ENCODE peak calls at places on chromosomes 2 and 18, in six cellular contexts. One of them, this sample, is unnamed.

GRCh38 chr2:211455225-211455841 is 898.9 kb downstream of the CPS1 start:
- DNase-seq in thoracic aorta: no peak
- DNase-seq in pancreas: peak; percentile 22
- DNase-seq in Calu3: peak; percentile 61
- DNase-seq in HL-60: no peak
- DNase-seq in progenitor cell of endocrine pancreas: peak; percentile 27
- DNase-seq in this sample: no peak

GRCh38 chr2:109324859-109325258 is 195.9 kb downstream of the SH3RF3 start:
- DNase-seq in thoracic aorta: peak; percentile 57
- DNase-seq in pancreas: no peak
- DNase-seq in Calu3: no peak
- DNase-seq in HL-60: no peak
- DNase-seq in progenitor cell of endocrine pancreas: no peak
- DNase-seq in this sample: no peak

GRCh38 chr2:23554054-23554697 is 169.2 kb downstream of the KLHL29 start:
- DNase-seq in thoracic aorta: no peak
- DNase-seq in pancreas: no peak
- DNase-seq in Calu3: no peak
- DNase-seq in HL-60: no peak
- DNase-seq in progenitor cell of endocrine pancreas: no peak
- DNase-seq in this sample: no peak

GRCh38 chr2:234983011-234983726 is 31.4 kb downstream of the SH3BP4 start:
- DNase-seq in thoracic aorta: no peak
- DNase-seq in pancreas: peak; percentile 33
- DNase-seq in Calu3: no peak
- DNase-seq in HL-60: no peak
- DNase-seq in progenitor cell of endocrine pancreas: no peak
- DNase-seq in this sample: no peak

GRCh38 chr18:3402962-3403585 is 46.9 kb upstream of the TGIF1 start:
- DNase-seq in thoracic aorta: no peak
- DNase-seq in pancreas: no peak
- DNase-seq in Calu3: no peak
- DNase-seq in HL-60: no peak
- DNase-seq in progenitor cell of endocrine pancreas: no peak
- DNase-seq in this sample: no peak

GRCh38 chr2:201021914-201022313 is 49.6 kb downstream of the HYCC2 start:
- DNase-seq in thoracic aorta: no peak
- DNase-seq in pancreas: no peak
- DNase-seq in Calu3: no peak
- DNase-seq in HL-60: no peak
- DNase-seq in progenitor cell of endocrine pancreas: no peak
- DNase-seq in this sample: no peak

GRCh38 chr18:23071285-23071684 is 64.0 kb upstream of the CABLES1 start:
- DNase-seq in thoracic aorta: no peak
- DNase-seq in pancreas: no peak
- DNase-seq in Calu3: no peak
- DNase-seq in HL-60: peak; percentile 83
- DNase-seq in progenitor cell of endocrine pancreas: no peak
- DNase-seq in this sample: no peak

GRCh38 chr18:10878703-10879102 is 270.7 kb downstream of the PIEZO2 start:
- DNase-seq in thoracic aorta: no peak
- DNase-seq in pancreas: peak; percentile 60
- DNase-seq in Calu3: no peak
- DNase-seq in HL-60: no peak
- DNase-seq in progenitor cell of endocrine pancreas: no peak
- DNase-seq in this sample: no peak

GRCh38 chr18:292271-292670 is 24.4 kb upstream of the THOC1 start:
- DNase-seq in thoracic aorta: no peak
- DNase-seq in pancreas: no peak
- DNase-seq in Calu3: no peak
- DNase-seq in HL-60: no peak
- DNase-seq in progenitor cell of endocrine pancreas: no peak
- DNase-seq in this sample: no peak
- TF ChIP-seq CTCF in thoracic aorta: no peak
- TF ChIP-seq CTCF in pancreas: no peak
- TF ChIP-seq CTCF in Calu3: no peak
- TF ChIP-seq CTCF in HL-60: no peak
- TF ChIP-seq CTCF in progenitor cell of endocrine pancreas: peak; percentile 12
- TF ChIP-seq CTCF in this sample: peak; percentile 6

GRCh38 chr2:206004004-206004693 is 81.8 kb downstream of the INO80D start:
- DNase-seq in thoracic aorta: no peak
- DNase-seq in pancreas: no peak
- DNase-seq in Calu3: peak; percentile 38
- DNase-seq in HL-60: peak; percentile 10
- DNase-seq in progenitor cell of endocrine pancreas: no peak
- DNase-seq in this sample: no peak
- TF ChIP-seq CTCF in thoracic aorta: no peak
- TF ChIP-seq CTCF in pancreas: no peak
- TF ChIP-seq CTCF in Calu3: no peak
- TF ChIP-seq CTCF in HL-60: peak; percentile 34
- TF ChIP-seq CTCF in progenitor cell of endocrine pancreas: peak; percentile 50
- TF ChIP-seq CTCF in this sample: peak; percentile 44

DNA sequence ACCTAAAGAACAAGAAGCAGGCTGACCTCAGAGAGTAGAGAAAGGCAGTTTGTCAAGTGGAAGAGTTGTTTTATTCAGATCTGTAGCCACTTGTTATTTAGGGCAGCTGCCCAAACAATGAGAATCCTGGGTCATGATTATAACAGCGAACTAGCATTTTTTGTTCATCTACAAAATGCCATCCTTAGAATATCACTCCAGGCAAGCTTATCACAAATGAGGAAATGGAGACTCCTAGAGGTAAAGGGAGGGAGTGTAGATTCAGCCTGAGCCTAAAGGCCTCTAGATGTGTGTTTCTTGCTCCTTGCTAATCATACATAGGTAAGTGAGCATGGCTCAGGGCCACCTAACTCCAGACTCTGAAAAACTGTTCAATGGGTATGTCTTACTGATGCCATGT is 126.1 kb downstream of the HNMT start:
- DNase-seq in thoracic aorta: no peak
- DNase-seq in pancreas: no peak
- DNase-seq in Calu3: peak; percentile 50
- DNase-seq in HL-60: no peak
- DNase-seq in progenitor cell of endocrine pancreas: no peak
- DNase-seq in this sample: no peak
- TF ChIP-seq CTCF in thoracic aorta: peak; percentile 43
- TF ChIP-seq CTCF in pancreas: no peak
- TF ChIP-seq CTCF in Calu3: peak; percentile 36
- TF ChIP-seq CTCF in HL-60: peak; percentile 71
- TF ChIP-seq CTCF in progenitor cell of endocrine pancreas: peak; percentile 37
- TF ChIP-seq CTCF in this sample: peak; percentile 69

GRCh38 chr18:47758000-47758399 is 172.5 kb downstream of the SMAD2 start:
- DNase-seq in thoracic aorta: no peak
- DNase-seq in pancreas: no peak
- DNase-seq in Calu3: no peak
- DNase-seq in HL-60: no peak
- DNase-seq in progenitor cell of endocrine pancreas: no peak
- DNase-seq in this sample: no peak
- TF ChIP-seq CTCF in thoracic aorta: no peak
- TF ChIP-seq CTCF in pancreas: no peak
- TF ChIP-seq CTCF in Calu3: peak; percentile 38
- TF ChIP-seq CTCF in HL-60: peak; percentile 28
- TF ChIP-seq CTCF in progenitor cell of endocrine pancreas: peak; percentile 38
- TF ChIP-seq CTCF in this sample: peak; percentile 6

GRCh38 chr2:199757466-199757865 is 93.5 kb downstream of the FTCDNL1 start:
- DNase-seq in thoracic aorta: no peak
- DNase-seq in pancreas: peak; percentile 36
- DNase-seq in Calu3: no peak
- DNase-seq in HL-60: no peak
- DNase-seq in progenitor cell of endocrine pancreas: no peak
- DNase-seq in this sample: no peak

GRCh38 chr2:199764273-199764800 is 86.7 kb downstream of the FTCDNL1 start:
- DNase-seq in thoracic aorta: no peak
- DNase-seq in pancreas: no peak
- DNase-seq in Calu3: no peak
- DNase-seq in HL-60: no peak
- DNase-seq in progenitor cell of endocrine pancreas: no peak
- DNase-seq in this sample: no peak

GRCh38 chr2:199765646-199766045 is 85.3 kb downstream of the FTCDNL1 start:
- DNase-seq in thoracic aorta: no peak
- DNase-seq in pancreas: no peak
- DNase-seq in Calu3: no peak
- DNase-seq in HL-60: no peak
- DNase-seq in progenitor cell of endocrine pancreas: no peak
- DNase-seq in this sample: no peak

DNA sequence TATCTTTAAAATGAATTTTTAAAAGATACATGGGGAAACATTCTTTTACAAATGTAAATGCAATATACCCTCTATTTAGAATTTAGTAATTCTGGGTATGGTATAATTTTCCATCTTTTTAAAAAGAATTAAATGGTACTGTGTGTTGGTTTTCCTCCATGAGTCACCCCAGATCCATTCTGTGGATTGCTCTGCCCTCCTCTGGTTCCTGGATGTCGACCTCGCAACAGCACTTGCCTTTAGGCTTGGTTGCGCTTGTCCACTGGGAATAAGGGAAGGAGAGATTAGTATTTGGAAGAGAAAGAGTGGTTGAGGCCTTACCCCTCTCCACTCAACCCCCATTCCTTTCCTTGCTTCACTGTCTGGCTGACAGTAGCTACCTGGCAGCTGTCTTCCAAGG is 90.4 kb downstream of the FTCDNL1 start:
- DNase-seq in thoracic aorta: no peak
- DNase-seq in pancreas: no peak
- DNase-seq in Calu3: no peak
- DNase-seq in HL-60: no peak
- DNase-seq in progenitor cell of endocrine pancreas: no peak
- DNase-seq in this sample: no peak
- TF ChIP-seq CTCF in thoracic aorta: no peak
- TF ChIP-seq CTCF in pancreas: no peak
- TF ChIP-seq CTCF in Calu3: no peak
- TF ChIP-seq CTCF in HL-60: no peak
- TF ChIP-seq CTCF in progenitor cell of endocrine pancreas: no peak
- TF ChIP-seq CTCF in this sample: no peak

GRCh38 chr2:106098081-106098480 is 96.0 kb downstream of the UXS1 start:
- DNase-seq in thoracic aorta: no peak
- DNase-seq in pancreas: no peak
- DNase-seq in Calu3: peak; percentile 30
- DNase-seq in HL-60: no peak
- DNase-seq in progenitor cell of endocrine pancreas: no peak
- DNase-seq in this sample: no peak
- TF ChIP-seq CTCF in thoracic aorta: no peak
- TF ChIP-seq CTCF in pancreas: no peak
- TF ChIP-seq CTCF in Calu3: peak; percentile 35
- TF ChIP-seq CTCF in HL-60: no peak
- TF ChIP-seq CTCF in progenitor cell of endocrine pancreas: peak; percentile 58
- TF ChIP-seq CTCF in this sample: no peak

This sample was measured in D721Med.